ENCODE peak calls at places on chromosomes 5 and 9, in nine cellular contexts. One of them, this sample, is unnamed.

GRCh38 chr5:144794922-144795321 is 624.2 kb downstream of the KCTD16 start:
- DNase-seq in fibroblast of lung: no peak
- DNase-seq in pancreas: no peak
- DNase-seq in spleen: no peak
- DNase-seq in HCT116: no peak
- DNase-seq in WERI-Rb-1: no peak
- DNase-seq in psoas muscle: no peak
- DNase-seq in AG10803: peak
- DNase-seq in GM12865: no peak
- DNase-seq in this sample: no peak

GRCh38 chr9:121283856-121284732 is 16.1 kb downstream of the GSN start:
- DNase-seq in psoas muscle: no peak
- DNase-seq in HCT116: no peak
- DNase-seq in WERI-Rb-1: peak
- DNase-seq in spleen: no peak
- DNase-seq in pancreas: no peak
- DNase-seq in fibroblast of lung: no peak
- DNase-seq in GM12865: no peak
- DNase-seq in AG10803: no peak
- DNase-seq in this sample: no peak

GRCh38 chr5:74765201-74765600 is 1.7 kb downstream of the GFM2 start:
- DNase-seq in GM12865: no peak
- DNase-seq in AG10803: peak
- DNase-seq in HCT116: no peak
- DNase-seq in WERI-Rb-1: no peak
- DNase-seq in fibroblast of lung: no peak
- DNase-seq in psoas muscle: no peak
- DNase-seq in spleen: no peak
- DNase-seq in pancreas: no peak
- DNase-seq in this sample: no peak

GRCh38 chr9:118029425-118029824 is 325.2 kb downstream of the TLR4 start:
- DNase-seq in psoas muscle: no peak
- DNase-seq in pancreas: no peak
- DNase-seq in fibroblast of lung: no peak
- DNase-seq in GM12865: no peak
- DNase-seq in AG10803: no peak
- DNase-seq in WERI-Rb-1: no peak
- DNase-seq in HCT116: no peak
- DNase-seq in spleen: no peak
- DNase-seq in this sample: no peak

GRCh38 chr5:132853323-132853722 is 12.9 kb downstream of the GDF9 start:
- DNase-seq in spleen: no peak
- DNase-seq in pancreas: no peak
- DNase-seq in fibroblast of lung: no peak
- DNase-seq in WERI-Rb-1: no peak
- DNase-seq in GM12865: no peak
- DNase-seq in HCT116: no peak
- DNase-seq in psoas muscle: no peak
- DNase-seq in AG10803: no peak
- DNase-seq in this sample: no peak

GRCh38 chr9:87327567-87328125 is 170.0 kb upstream of the DAPK1 start:
- DNase-seq in pancreas: no peak
- DNase-seq in WERI-Rb-1: no peak
- DNase-seq in spleen: no peak
- DNase-seq in psoas muscle: no peak
- DNase-seq in HCT116: no peak
- DNase-seq in AG10803: peak
- DNase-seq in GM12865: no peak
- DNase-seq in fibroblast of lung: no peak
- DNase-seq in this sample: no peak

GRCh38 chr9:126719677-126720435 is 85.0 kb upstream of the ZBTB43 start:
- DNase-seq in pancreas: peak
- DNase-seq in HCT116: no peak
- DNase-seq in WERI-Rb-1: no peak
- DNase-seq in fibroblast of lung: peak
- DNase-seq in GM12865: peak
- DNase-seq in spleen: peak
- DNase-seq in psoas muscle: peak
- DNase-seq in AG10803: peak
- DNase-seq in this sample: no peak

GRCh38 chr5:126389179-126389578 is 34.0 kb upstream of the GRAMD2B start:
- DNase-seq in fibroblast of lung: no peak
- DNase-seq in psoas muscle: no peak
- DNase-seq in GM12865: no peak
- DNase-seq in AG10803: no peak
- DNase-seq in pancreas: no peak
- DNase-seq in HCT116: no peak
- DNase-seq in spleen: no peak
- DNase-seq in WERI-Rb-1: no peak
- DNase-seq in this sample: no peak

GRCh38 chr9:76701441-76702031 is 62.7 kb upstream of the PCA3 start:
- DNase-seq in pancreas: no peak
- DNase-seq in fibroblast of lung: no peak
- DNase-seq in psoas muscle: no peak
- DNase-seq in GM12865: no peak
- DNase-seq in spleen: no peak
- DNase-seq in WERI-Rb-1: peak
- DNase-seq in AG10803: peak
- DNase-seq in HCT116: no peak
- DNase-seq in this sample: no peak

GRCh38 chr9:110626109-110626829 is 42.3 kb upstream of the MUSK start:
- DNase-seq in AG10803: peak
- DNase-seq in fibroblast of lung: peak
- DNase-seq in psoas muscle: no peak
- DNase-seq in WERI-Rb-1: no peak
- DNase-seq in GM12865: peak
- DNase-seq in HCT116: no peak
- DNase-seq in spleen: no peak
- DNase-seq in pancreas: no peak
- DNase-seq in this sample: peak

GRCh38 chr5:55634866-55635265 is 77.3 kb downstream of the SLC38A9 start:
- DNase-seq in pancreas: no peak
- DNase-seq in HCT116: no peak
- DNase-seq in fibroblast of lung: no peak
- DNase-seq in GM12865: no peak
- DNase-seq in WERI-Rb-1: no peak
- DNase-seq in AG10803: no peak
- DNase-seq in spleen: no peak
- DNase-seq in psoas muscle: no peak
- DNase-seq in this sample: no peak

GRCh38 chr9:27726244-27727141 is 153.2 kb upstream of the C9orf72 start:
- DNase-seq in AG10803: peak
- DNase-seq in WERI-Rb-1: peak
- DNase-seq in pancreas: peak
- DNase-seq in psoas muscle: peak
- DNase-seq in GM12865: peak
- DNase-seq in fibroblast of lung: peak
- DNase-seq in HCT116: peak
- DNase-seq in spleen: no peak
- DNase-seq in this sample: peak

GRCh38 chr5:38369692-38370091 is 111.3 kb downstream of the EGFLAM start:
- DNase-seq in GM12865: no peak
- DNase-seq in AG10803: peak
- DNase-seq in HCT116: no peak
- DNase-seq in psoas muscle: no peak
- DNase-seq in spleen: no peak
- DNase-seq in fibroblast of lung: peak
- DNase-seq in pancreas: no peak
- DNase-seq in WERI-Rb-1: no peak
- DNase-seq in this sample: no peak

DNA sequence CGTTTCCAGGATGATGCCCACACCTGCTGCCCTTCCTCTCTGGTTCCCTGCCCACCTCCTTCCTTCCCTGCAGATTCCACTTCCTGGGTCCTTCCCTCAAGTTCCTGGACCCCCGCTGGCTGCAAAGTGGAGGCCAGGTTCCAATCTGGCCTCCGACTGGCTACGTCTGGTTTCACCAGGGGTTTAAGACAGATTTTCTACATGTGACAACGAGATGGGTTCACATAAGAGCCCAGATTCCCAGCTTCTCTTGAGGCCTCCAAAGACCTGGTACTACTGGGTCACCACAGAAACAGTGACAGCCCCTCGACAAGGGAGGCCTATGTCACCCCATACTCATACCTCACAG is 2.1 kb downstream of the MGAT4B start:
- DNase-seq in HCT116: no peak
- DNase-seq in WERI-Rb-1: no peak
- DNase-seq in pancreas: no peak
- DNase-seq in fibroblast of lung: no peak
- DNase-seq in psoas muscle: no peak
- DNase-seq in AG10803: no peak
- DNase-seq in spleen: peak
- DNase-seq in GM12865: no peak
- DNase-seq in this sample: no peak
- H3K4me3 ChIP-seq in HCT116: peak
- H3K4me3 ChIP-seq in WERI-Rb-1: no peak
- H3K4me3 ChIP-seq in pancreas: peak
- H3K4me3 ChIP-seq in fibroblast of lung: peak
- H3K4me3 ChIP-seq in psoas muscle: no peak
- H3K4me3 ChIP-seq in AG10803: peak
- H3K4me3 ChIP-seq in spleen: peak
- H3K4me3 ChIP-seq in GM12865: no peak
- H3K4me3 ChIP-seq in this sample: no peak

DNA sequence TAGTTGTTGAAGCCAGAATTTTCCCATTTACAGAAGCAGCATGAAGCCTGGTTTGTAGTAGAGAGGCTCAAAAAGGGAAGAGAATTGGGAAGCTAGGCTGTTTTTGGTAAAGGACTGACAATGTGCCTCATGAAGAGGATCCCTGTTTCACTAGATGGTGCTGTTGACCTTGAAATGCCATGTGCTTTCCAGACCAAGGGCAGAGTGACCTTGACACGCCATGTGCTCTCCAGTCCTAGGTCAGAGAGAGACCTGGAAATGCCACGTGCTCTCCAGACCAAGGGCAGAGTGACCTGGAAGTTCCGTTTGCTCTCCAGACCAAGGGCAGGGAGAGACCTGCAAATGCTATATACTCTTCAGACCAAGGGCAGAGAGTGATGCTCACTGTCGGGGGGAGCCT is 32.0 kb downstream of the UNC13B start:
- DNase-seq in psoas muscle: no peak
- DNase-seq in spleen: no peak
- DNase-seq in fibroblast of lung: peak
- DNase-seq in GM12865: peak
- DNase-seq in pancreas: no peak
- DNase-seq in WERI-Rb-1: no peak
- DNase-seq in HCT116: no peak
- DNase-seq in AG10803: no peak
- DNase-seq in this sample: no peak
- TF ChIP-seq CTCF in psoas muscle: no peak
- TF ChIP-seq CTCF in spleen: no peak
- TF ChIP-seq CTCF in fibroblast of lung: no peak
- TF ChIP-seq CTCF in GM12865: no peak
- TF ChIP-seq CTCF in pancreas: no peak
- TF ChIP-seq CTCF in WERI-Rb-1: no peak
- TF ChIP-seq CTCF in HCT116: no peak
- TF ChIP-seq CTCF in AG10803: no peak
- TF ChIP-seq CTCF in this sample: no peak

GRCh38 chr9:113176748-113177147 is 25.9 kb downstream of the SLC31A2 start:
- DNase-seq in spleen: no peak
- DNase-seq in HCT116: no peak
- DNase-seq in psoas muscle: no peak
- DNase-seq in AG10803: no peak
- DNase-seq in fibroblast of lung: no peak
- DNase-seq in WERI-Rb-1: no peak
- DNase-seq in GM12865: no peak
- DNase-seq in pancreas: no peak
- DNase-seq in this sample: no peak

GRCh38 chr9:113173341-113173740 is 22.5 kb downstream of the SLC31A2 start:
- DNase-seq in GM12865: no peak
- DNase-seq in HCT116: no peak
- DNase-seq in psoas muscle: no peak
- DNase-seq in fibroblast of lung: no peak
- DNase-seq in WERI-Rb-1: no peak
- DNase-seq in AG10803: no peak
- DNase-seq in spleen: no peak
- DNase-seq in pancreas: no peak
- DNase-seq in this sample: no peak

GRCh38 chr9:113181165-113181564 is 30.4 kb downstream of the SLC31A2 start:
- DNase-seq in HCT116: no peak
- DNase-seq in WERI-Rb-1: no peak
- DNase-seq in spleen: no peak
- DNase-seq in GM12865: no peak
- DNase-seq in fibroblast of lung: no peak
- DNase-seq in AG10803: no peak
- DNase-seq in pancreas: no peak
- DNase-seq in psoas muscle: no peak
- DNase-seq in this sample: no peak

GRCh38 chr9:113179839-113180238 is 29.0 kb downstream of the SLC31A2 start:
- DNase-seq in fibroblast of lung: no peak
- DNase-seq in psoas muscle: no peak
- DNase-seq in AG10803: no peak
- DNase-seq in GM12865: peak
- DNase-seq in WERI-Rb-1: no peak
- DNase-seq in spleen: no peak
- DNase-seq in pancreas: no peak
- DNase-seq in HCT116: no peak
- DNase-seq in this sample: no peak

DNA sequence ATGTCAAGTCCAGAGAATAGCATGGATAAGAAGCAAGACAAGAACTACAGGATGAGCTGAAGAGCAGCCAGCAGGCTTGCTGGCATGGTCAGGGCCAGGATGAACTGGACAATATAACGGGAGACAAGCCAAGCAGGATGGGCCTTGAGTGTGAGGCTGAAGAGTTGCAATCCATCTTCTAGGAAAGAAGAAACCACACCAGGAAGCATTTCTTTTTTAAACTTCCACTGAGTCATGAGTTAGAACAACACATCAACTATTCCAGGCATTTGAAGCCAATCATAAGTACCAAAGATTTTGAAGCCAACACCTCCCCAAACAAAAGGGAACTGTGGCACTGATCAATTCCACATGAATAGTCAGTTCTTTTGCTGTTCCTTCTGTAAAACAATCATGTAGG is 27.3 kb downstream of the SLC31A2 start:
- DNase-seq in AG10803: peak
- DNase-seq in pancreas: no peak
- DNase-seq in psoas muscle: no peak
- DNase-seq in fibroblast of lung: peak
- DNase-seq in GM12865: no peak
- DNase-seq in spleen: no peak
- DNase-seq in WERI-Rb-1: no peak
- DNase-seq in HCT116: no peak
- DNase-seq in this sample: no peak
- H3K4me3 ChIP-seq in AG10803: no peak
- H3K4me3 ChIP-seq in pancreas: no peak
- H3K4me3 ChIP-seq in psoas muscle: no peak
- H3K4me3 ChIP-seq in fibroblast of lung: no peak
- H3K4me3 ChIP-seq in GM12865: no peak
- H3K4me3 ChIP-seq in spleen: no peak
- H3K4me3 ChIP-seq in WERI-Rb-1: no peak
- H3K4me3 ChIP-seq in HCT116: no peak
- H3K4me3 ChIP-seq in this sample: no peak

DNA sequence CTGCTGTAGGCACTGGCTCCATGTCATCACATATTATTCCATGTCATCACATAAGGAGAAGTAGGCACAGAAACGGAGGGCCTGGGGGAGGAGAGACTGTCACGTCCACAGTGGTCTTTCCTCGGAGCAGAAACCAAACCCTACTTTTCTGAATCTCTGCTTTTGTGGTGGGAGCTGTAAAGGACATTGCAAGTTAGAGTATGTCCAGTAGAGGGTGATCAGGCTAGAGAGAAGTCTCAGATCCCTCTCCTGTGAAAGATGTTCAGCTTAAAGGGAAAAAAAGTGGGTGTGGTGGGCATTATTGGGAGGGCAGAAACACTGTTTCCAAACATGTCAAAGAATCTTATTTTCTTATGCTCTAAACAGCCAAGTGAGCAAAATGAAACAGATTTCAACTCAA is 19.4 kb upstream of the FBP2 start:
- DNase-seq in WERI-Rb-1: no peak
- DNase-seq in HCT116: no peak
- DNase-seq in fibroblast of lung: no peak
- DNase-seq in AG10803: no peak
- DNase-seq in spleen: no peak
- DNase-seq in psoas muscle: no peak
- DNase-seq in pancreas: no peak
- DNase-seq in GM12865: no peak
- DNase-seq in this sample: no peak
- TF ChIP-seq CTCF in WERI-Rb-1: no peak
- TF ChIP-seq CTCF in HCT116: peak
- TF ChIP-seq CTCF in fibroblast of lung: no peak
- TF ChIP-seq CTCF in AG10803: peak
- TF ChIP-seq CTCF in spleen: no peak
- TF ChIP-seq CTCF in psoas muscle: no peak
- TF ChIP-seq CTCF in pancreas: no peak
- TF ChIP-seq CTCF in GM12865: no peak
- TF ChIP-seq CTCF in this sample: peak

This sample was measured in GM12864.